ENCODE peak calls at places on chromosomes 2 and 18, in six cellular contexts. F, G, W, N, S and O are unnamed samples. For H3K4me1 and H3K27me3, the result is how much of the 10 kb centered on the place peaks cover.

GRCh38 chr2:174836345-174836999 is 72.2 kb upstream of the CHRNA1 start:
- DNase-seq in F (no peak), G (no peak), W (no peak), N (no peak), S (no peak), O (no peak)

GRCh38 chr2:18671363-18671762 is 82.0 kb upstream of the NT5C1B start:
- DNase-seq in F (no peak), G (no peak), W (no peak), N (no peak), S (no peak), O (no peak)

GRCh38 chr2:101517753-101518152 is 42.8 kb upstream of the RFX8 start:
- DNase-seq in F (no peak), G (no peak), W (peak), N (no peak), S (no peak), O (no peak)

GRCh38 chr2:101374821-101375561 is 12.3 kb downstream of the CREG2 start:
- DNase-seq in F (no peak), G (no peak), W (no peak), N (no peak), S (no peak), O (no peak)

GRCh38 chr2:17257194-17257909 is 260.9 kb downstream of the RAD51AP2 start:
- DNase-seq in F (no peak), G (no peak), W (no peak), N (no peak), S (no peak), O (no peak)

GRCh38 chr2:217695033-217695520 is 307.7 kb downstream of the TNS1 start:
- DNase-seq in F (no peak), G (peak), W (no peak), N (no peak), S (no peak), O (no peak)

GRCh38 chr2:139790807-139791206 is 1010.6 kb upstream of the NXPH2 start:
- DNase-seq in F (no peak), G (no peak), W (peak), N (no peak), S (no peak), O (no peak)

GRCh38 chr2:107591541-107591940 is 235.2 kb upstream of the RGPD4 start:
- DNase-seq in F (no peak), G (no peak), W (no peak), N (no peak), S (no peak), O (no peak)

GRCh38 chr2:12883911-12884310 is 167.2 kb downstream of the TRIB2 start:
- DNase-seq in F (no peak), G (no peak), W (no peak), N (no peak), S (no peak), O (no peak)

GRCh38 chr2:38218583-38218982 is 142.6 kb upstream of the CYP1B1 start:
- DNase-seq in F (peak), G (no peak), W (no peak), N (no peak), S (no peak), O (no peak)

GRCh38 chr2:128057334-128057733 is 29.5 kb upstream of the SAP130 start:
- DNase-seq in F (no peak), G (no peak), W (no peak), N (no peak), S (no peak), O (no peak)

GRCh38 chr2:33210626-33211025 is 263.9 kb downstream of the LTBP1 start:
- DNase-seq in F (peak), G (no peak), W (peak), N (peak), S (peak), O (no peak)

GRCh38 chr2:173652311-173652710 is 297.6 kb downstream of the CDCA7 start:
- DNase-seq in F (no peak), G (no peak), W (no peak), N (no peak), S (no peak), O (no peak)

GRCh38 chr18:57727952-57728807 is 74.9 kb downstream of the ATP8B1 start:
- DNase-seq in F (no peak), G (no peak), W (no peak), N (no peak), S (peak), O (no peak)

GRCh38 chr2:230901006-230901405 is 24.0 kb downstream of the GPR55 start:
- DNase-seq in F (no peak), G (no peak), W (no peak), N (peak), S (no peak), O (no peak)

GRCh38 chr2:26900831-26901321 is 52.9 kb downstream of the DPYSL5 start:
- DNase-seq in F (no peak), G (no peak), W (no peak), N (no peak), S (peak), O (no peak)

GRCh38 chr2:27407798-27408491 is 1.4 kb downstream of the PPM1G start:
- DNase-seq in F (no peak), G (no peak), W (peak), N (no peak), S (peak), O (no peak)

GRCh38 chr2:217870528-217871011 is 132.2 kb downstream of the TNS1 start:
- DNase-seq in F (no peak), G (no peak), W (no peak), N (no peak), S (no peak), O (no peak)

GRCh38 chr2:190535586-190535985 is 1.1 kb upstream of the NEMP2 start:
- DNase-seq in F (no peak), G (no peak), W (no peak), N (no peak), S (no peak), O (no peak)

GRCh38 chr18:48060346-48060745 is 129.9 kb upstream of the SMAD2 start:
- DNase-seq in F (no peak), G (no peak), W (no peak), N (peak), S (no peak), O (no peak)

GRCh38 chr2:142874293-142874814 is 3.1 kb upstream of the KYNU start:
- DNase-seq in F (no peak), G (peak), W (no peak), N (no peak), S (no peak), O (no peak)

GRCh38 chr2:97747716-97748115 is 34.3 kb downstream of the ZAP70 start:
- DNase-seq in F (no peak), G (no peak), W (no peak), N (no peak), S (no peak), O (no peak)

GRCh38 chr2:83531211-83531610 is 927.9 kb downstream of the SUCLG1 start:
- DNase-seq in F (no peak), G (no peak), W (no peak), N (no peak), S (peak), O (no peak)

GRCh38 chr2:232028631-232029030 is 67.1 kb downstream of the DIS3L2 start:
- DNase-seq in F (no peak), G (no peak), W (no peak), N (no peak), S (no peak), O (peak)

GRCh38 chr2:67311536-67311935 is 85.6 kb upstream of the ETAA1 start:
- DNase-seq in F (no peak), G (no peak), W (no peak), N (no peak), S (no peak), O (no peak)

GRCh38 chr18:32443356-32443755 is 27.3 kb downstream of the GAREM1 start:
- DNase-seq in F (no peak), G (no peak), W (no peak), N (no peak), S (no peak), O (no peak)

GRCh38 chr18:9361191-9361590 is 26.6 kb downstream of the TWSG1 start:
- DNase-seq in F (no peak), G (no peak), W (no peak), N (no peak), S (no peak), O (no peak)

GRCh38 chr2:58606799-58607198 is 365.7 kb upstream of the FANCL start:
- DNase-seq in F (no peak), G (no peak), W (no peak), N (no peak), S (no peak), O (no peak)

DNA sequence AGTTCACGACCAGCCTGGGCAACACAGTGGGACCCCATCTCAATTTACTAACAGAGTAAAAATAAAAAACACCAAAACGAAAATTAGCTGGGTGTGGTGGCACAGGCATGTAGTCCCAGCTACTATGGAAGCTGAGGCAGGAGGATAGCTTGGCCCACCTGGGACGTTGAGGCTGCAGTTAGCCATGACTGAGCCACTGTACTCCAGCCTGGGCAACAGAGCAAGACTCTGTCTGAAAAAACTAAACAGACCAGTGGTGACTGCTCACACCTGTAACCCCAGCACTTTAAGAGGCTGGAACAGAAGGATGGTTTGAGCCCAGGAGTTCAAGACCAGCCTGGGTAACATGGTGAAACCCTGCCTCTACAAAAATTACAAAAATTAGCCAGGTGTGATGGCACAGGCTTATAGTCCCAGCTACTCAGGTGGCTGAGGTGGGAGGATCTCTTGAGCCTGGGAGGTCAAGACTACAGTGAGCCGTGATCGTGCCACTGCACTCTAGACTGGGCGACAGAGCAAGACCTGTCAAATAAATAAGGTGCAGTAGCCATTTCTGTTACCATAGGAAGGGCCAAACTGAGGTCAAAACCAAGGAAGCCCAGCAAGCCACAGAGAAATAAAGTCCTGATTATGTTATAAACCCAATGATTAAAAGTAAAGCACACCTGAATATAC is 14.0 kb downstream of the USP34 start:
- DNase-seq in F (no peak), G (no peak), W (no peak), N (no peak), S (no peak), O (no peak)
- H3K4me1 ChIP-seq in F (under half), G (under half), W (under half), N (under half), S (under half), O (under half)

GRCh38 chr2:54561010-54561409 is 104.9 kb downstream of the SPTBN1 start:
- DNase-seq in F (no peak), G (no peak), W (no peak), N (no peak), S (no peak), O (no peak)
- H3K4me3 ChIP-seq in F (no peak), G (peak), W (peak), N (no peak), S (peak), O (peak)

GRCh38 chr18:54075681-54076080 is 148.8 kb downstream of the MBD2 start:
- DNase-seq in F (no peak), G (no peak), W (no peak), N (no peak), S (no peak), O (no peak)

DNA sequence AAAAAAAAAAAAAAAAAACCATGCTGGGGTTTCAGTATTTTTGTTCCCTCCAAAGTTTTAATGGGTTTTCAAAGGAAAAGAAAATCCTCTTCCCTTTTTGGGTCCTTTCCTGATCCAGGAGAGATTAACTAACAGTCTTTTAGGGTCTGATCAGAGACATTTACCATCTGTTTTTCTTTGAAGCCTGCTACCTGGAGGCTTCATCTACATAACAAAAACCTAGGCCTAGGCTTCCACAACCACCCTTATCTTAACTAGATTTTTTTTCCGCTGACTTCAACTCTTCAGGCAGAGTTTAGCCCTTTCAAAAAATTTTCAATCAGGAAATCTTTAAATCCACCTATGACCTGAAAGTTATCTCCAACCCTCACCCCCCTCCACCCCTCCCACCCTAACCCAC is 154.7 kb downstream of the MBD2 start:
- DNase-seq in F (no peak), G (no peak), W (peak), N (no peak), S (no peak), O (no peak)
- H3K27me3 ChIP-seq in F (under half), G (under half), W (under half), N (under half), S (under half), O (under half)

GRCh38 chr18:77067315-77068061 is 65.1 kb downstream of the MBP start:
- DNase-seq in F (peak), G (peak), W (no peak), N (peak), S (no peak), O (peak)
- H3K4me1 ChIP-seq in F (under half), G (half or more), W (under half), N (under half), S (under half), O (under half)

GRCh38 chr2:237397072-237397471 is 16.9 kb downstream of the COL6A3 start:
- DNase-seq in F (no peak), G (no peak), W (no peak), N (no peak), S (no peak), O (no peak)

GRCh38 chr2:237405006-237405559 is 8.9 kb downstream of the COL6A3 start:
- DNase-seq in F (no peak), G (no peak), W (no peak), N (no peak), S (no peak), O (peak)

GRCh38 chr2:237404413-237404812 is 9.6 kb downstream of the COL6A3 start:
- DNase-seq in F (no peak), G (no peak), W (no peak), N (no peak), S (no peak), O (no peak)

GRCh38 chr2:237403024-237403882 is 10.7 kb downstream of the COL6A3 start:
- DNase-seq in F (no peak), G (no peak), W (no peak), N (no peak), S (no peak), O (no peak)

GRCh38 chr2:237400199-237400598 is 13.8 kb downstream of the COL6A3 start:
- DNase-seq in F (no peak), G (no peak), W (no peak), N (no peak), S (no peak), O (no peak)
- H3K4me3 ChIP-seq in F (no peak), G (no peak), W (no peak), N (no peak), S (no peak), O (no peak)

GRCh38 chr18:59699061-59699460 is 1.8 kb upstream of the CCBE1 start:
- DNase-seq in F (no peak), G (no peak), W (no peak), N (no peak), S (no peak), O (no peak)

GRCh38 chr18:59696311-59697235 is 650 bp downstream of the CCBE1 start:
- DNase-seq in F (peak), G (no peak), W (peak), N (no peak), S (peak), O (no peak)

GRCh38 chr18:59694824-59695223 is 2.4 kb downstream of the CCBE1 start:
- DNase-seq in F (no peak), G (no peak), W (no peak), N (no peak), S (no peak), O (no peak)

GRCh38 chr18:59697236-59697932 is at the start of gene CCBE1:
- DNase-seq in F (peak), G (peak), W (peak), N (peak), S (peak), O (peak)

GRCh38 chr18:59695551-59695950 is 1.7 kb downstream of the CCBE1 start:
- DNase-seq in F (no peak), G (no peak), W (no peak), N (no peak), S (no peak), O (no peak)
- H3K27me3 ChIP-seq in F (under half), G (under half), W (half or more), N (under half), S (half or more), O (under half)